ENCODE peak calls at places on chromosomes 11 and 22, in eight cellular contexts. U is cardiac septum; D is activated CD4-positive, alpha-beta T cell treated with anti-CD3 and anti-CD28 coated beads for 24 hours; S is stimulated activated CD8-positive, alpha-beta memory T cell treated with anti-CD3 and anti-CD28 coated beads, Interleukin-2, amount 100 ng/mL, for 1 hour; L is prostate gland; Y is EL; C is effector memory CD4-positive, alpha-beta T cell; Q is NCI-H345. K is an unnamed sample.

GRCh38 chr22:29842740-29843139 is 4.7 kb upstream of the ASCC2 start:
- DNase-seq in U (no peak), D (no peak), S (no peak), L (no peak), Y (peak; percentile 82), C (no peak), Q (no peak), K (no peak)

GRCh38 chr22:16970446-16970845 is 37.6 kb downstream of the GAB4 start:
- DNase-seq in U (no peak), D (no peak), S (no peak), L (no peak), Y (no peak), C (no peak), Q (no peak), K (peak; percentile 17)

GRCh38 chr11:100863080-100863581 is 176.0 kb downstream of the ARHGAP42 start:
- DNase-seq in U (no peak), D (no peak), S (no peak), L (no peak), Y (peak; percentile 24), C (no peak), Q (no peak), K (no peak)

GRCh38 chr22:21807545-21807944 is 59.9 kb downstream of the MAPK1 start:
- DNase-seq in U (no peak), D (no peak), S (no peak), L (no peak), Y (no peak), C (no peak), Q (peak; percentile 62), K (no peak)

GRCh38 chr11:132054822-132055221 is 684.4 kb downstream of the NTM start:
- DNase-seq in U (no peak), D (no peak), S (no peak), L (no peak), Y (peak; percentile 94), C (no peak), Q (no peak), K (no peak)

GRCh38 chr11:131724436-131724995 is 354.1 kb downstream of the NTM start:
- DNase-seq in U (no peak), D (no peak), S (no peak), L (no peak), Y (no peak), C (no peak), Q (no peak), K (no peak)

GRCh38 chr22:47019012-47019790 is 256.8 kb downstream of the TBC1D22A start:
- DNase-seq in U (no peak), D (no peak), S (no peak), L (no peak), Y (no peak), C (no peak), Q (no peak), K (no peak)

GRCh38 chr11:84089072-84090057 is 803.2 kb upstream of the CCDC90B start:
- DNase-seq in U (no peak), D (no peak), S (no peak), L (no peak), Y (no peak), C (no peak), Q (peak; percentile 92), K (no peak)

GRCh38 chr11:2582436-2582931 is 117.3 kb downstream of the KCNQ1OT1 start:
- DNase-seq in U (peak; percentile 66), D (no peak), S (no peak), L (no peak), Y (no peak), C (no peak), Q (no peak), K (no peak)

GRCh38 chr11:46345131-46345597 is 2.1 kb upstream of the DGKZ start:
- DNase-seq in U (peak; percentile 90), D (no peak), S (no peak), L (peak; percentile 67), Y (no peak), C (no peak), Q (peak; percentile 66), K (peak; percentile 64)

GRCh38 chr22:22710719-22711531 is 66.5 kb downstream of the GGTLC2 start:
- DNase-seq in U (no peak), D (peak; percentile 73), S (peak; percentile 58), L (peak; percentile 58), Y (peak; percentile 18), C (peak; percentile 65), Q (peak; percentile 23), K (peak; percentile 69)

GRCh38 chr11:91932151-91932821 is 292.3 kb upstream of the FAT3 start:
- DNase-seq in U (no peak), D (no peak), S (no peak), L (no peak), Y (peak; percentile 29), C (no peak), Q (no peak), K (no peak)

GRCh38 chr11:67275606-67276409 is 9.5 kb downstream of the GRK2 start:
- DNase-seq in U (peak; percentile 63), D (no peak), S (no peak), L (no peak), Y (no peak), C (no peak), Q (no peak), K (no peak)